ENCODE peak calls at places on chromosomes 16 and 17, in four cellular contexts. X is GM23248, O is type B pancreatic cell, S is AG09309. G is an unnamed sample.

GRCh38 chr17:46814446-46814845 is 4.0 kb downstream of the WNT3 start:
- DNase-seq in X (no peak), O (no peak), S (no peak), G (no peak)

GRCh38 chr17:77802811-77803220 is 155.7 kb upstream of the TNRC6C start:
- DNase-seq in X (peak), O (no peak), S (no peak), G (no peak)

GRCh38 chr16:80982646-80983045 is 24.0 kb downstream of the CMC2 start:
- DNase-seq in X (no peak), O (no peak), S (no peak), G (no peak)

GRCh38 chr17:46072998-46073397 is 73.9 kb downstream of the STH start:
- DNase-seq in X (peak), O (no peak), S (no peak), G (peak)

GRCh38 chr17:17021194-17021863 is 20.9 kb upstream of the MPRIP start:
- DNase-seq in X (peak), O (no peak), S (no peak), G (peak)

GRCh38 chr17:75130059-75130631 is 1.4 kb downstream of the NT5C start:
- DNase-seq in X (no peak), O (no peak), S (no peak), G (no peak)

GRCh38 chr16:48734220-48734619 is 124.2 kb upstream of the N4BP1 start:
- DNase-seq in X (no peak), O (no peak), S (no peak), G (no peak)

GRCh38 chr16:51431517-51432241 is 280.6 kb upstream of the SALL1 start:
- DNase-seq in X (peak), O (no peak), S (peak), G (no peak)

GRCh38 chr16:89161763-89162162 is 9.8 kb upstream of the CDH15 start:
- DNase-seq in X (no peak), O (no peak), S (no peak), G (no peak)

GRCh38 chr16:64892843-64893242 is 229.0 kb downstream of the CDH11 start:
- DNase-seq in X (peak), O (no peak), S (peak), G (no peak)

GRCh38 chr16:57091990-57092785 is at the start of gene CPNE2:
- DNase-seq in X (peak), O (no peak), S (no peak), G (peak)

GRCh38 chr16:2512920-2513404 is 790 bp upstream of the ATP6V0C start:
- DNase-seq in X (no peak), O (no peak), S (no peak), G (no peak)

GRCh38 chr16:57985204-57986121 is 14.5 kb upstream of the CNGB1 start:
- DNase-seq in X (no peak), O (no peak), S (no peak), G (no peak)

GRCh38 chr17:78862073-78863023 is 21.7 kb upstream of the USP36 start:
- DNase-seq in X (peak), O (no peak), S (peak), G (peak)

GRCh38 chr17:82127704-82128103 is 29.7 kb upstream of the FASN start:
- DNase-seq in X (no peak), O (no peak), S (no peak), G (no peak)